ENCODE peak calls at places on chromosomes 16 and 17, in ten cellular contexts. One of them, this sample, is unnamed.

GRCh38 chr17:48630925-48631692 is 5.0 kb upstream of the HOXB9 start:
- DNase-seq in cardiac fibroblast: no peak
- DNase-seq in endothelial cell: peak; percentile 11
- DNase-seq in GM12864: no peak
- DNase-seq in PC-3: no peak
- DNase-seq in psoas muscle: no peak
- DNase-seq in neural progenitor cell: no peak
- DNase-seq in PC-9: no peak
- DNase-seq in mesothelial cell of epicardium: no peak
- DNase-seq in uterus: no peak
- DNase-seq in this sample: no peak

GRCh38 chr17:48262982-48263586 is 155.5 kb downstream of the SNX11 start:
- DNase-seq in cardiac fibroblast: peak; percentile 36
- DNase-seq in endothelial cell: no peak
- DNase-seq in GM12864: no peak
- DNase-seq in PC-3: peak; percentile 52
- DNase-seq in psoas muscle: no peak
- DNase-seq in neural progenitor cell: no peak
- DNase-seq in PC-9: no peak
- DNase-seq in mesothelial cell of epicardium: no peak
- DNase-seq in uterus: no peak
- DNase-seq in this sample: no peak

GRCh38 chr17:7136266-7136877 is 21.8 kb upstream of the ASGR2 start:
- DNase-seq in cardiac fibroblast: peak; percentile 79
- DNase-seq in endothelial cell: peak; percentile 74
- DNase-seq in GM12864: no peak
- DNase-seq in PC-3: peak; percentile 76
- DNase-seq in psoas muscle: peak; percentile 85
- DNase-seq in neural progenitor cell: peak; percentile 90
- DNase-seq in PC-9: peak; percentile 70
- DNase-seq in mesothelial cell of epicardium: peak; percentile 80
- DNase-seq in uterus: peak; percentile 68
- DNase-seq in this sample: peak; percentile 64

GRCh38 chr16:57380671-57381462 is 8.6 kb downstream of the CX3CL1 start:
- DNase-seq in cardiac fibroblast: peak; percentile 50
- DNase-seq in endothelial cell: no peak
- DNase-seq in GM12864: no peak
- DNase-seq in PC-3: peak; percentile 52
- DNase-seq in psoas muscle: no peak
- DNase-seq in neural progenitor cell: no peak
- DNase-seq in PC-9: peak; percentile 26
- DNase-seq in mesothelial cell of epicardium: no peak
- DNase-seq in uterus: no peak
- DNase-seq in this sample: no peak

GRCh38 chr16:583470-583814 is 6.4 kb upstream of the RAB40C start:
- DNase-seq in cardiac fibroblast: no peak
- DNase-seq in endothelial cell: no peak
- DNase-seq in GM12864: no peak
- DNase-seq in PC-3: no peak
- DNase-seq in psoas muscle: no peak
- DNase-seq in neural progenitor cell: no peak
- DNase-seq in PC-9: no peak
- DNase-seq in mesothelial cell of epicardium: no peak
- DNase-seq in uterus: no peak
- DNase-seq in this sample: no peak

GRCh38 chr17:73293031-73293430 is 18.8 kb downstream of the CDC42EP4 start:
- DNase-seq in cardiac fibroblast: no peak
- DNase-seq in endothelial cell: no peak
- DNase-seq in GM12864: no peak
- DNase-seq in PC-3: peak; percentile 76
- DNase-seq in psoas muscle: no peak
- DNase-seq in neural progenitor cell: no peak
- DNase-seq in PC-9: peak; percentile 78
- DNase-seq in mesothelial cell of epicardium: no peak
- DNase-seq in uterus: no peak
- DNase-seq in this sample: no peak

GRCh38 chr16:48126801-48127644 is 28.8 kb downstream of the ABCC12 start:
- DNase-seq in cardiac fibroblast: peak; percentile 88
- DNase-seq in endothelial cell: no peak
- DNase-seq in GM12864: no peak
- DNase-seq in PC-3: peak; percentile 92
- DNase-seq in psoas muscle: no peak
- DNase-seq in neural progenitor cell: no peak
- DNase-seq in PC-9: peak; percentile 68
- DNase-seq in mesothelial cell of epicardium: no peak
- DNase-seq in uterus: no peak
- DNase-seq in this sample: no peak

GRCh38 chr16:65319621-65320231 is 197.9 kb upstream of the CDH11 start:
- DNase-seq in cardiac fibroblast: no peak
- DNase-seq in endothelial cell: no peak
- DNase-seq in GM12864: no peak
- DNase-seq in PC-3: no peak
- DNase-seq in psoas muscle: no peak
- DNase-seq in neural progenitor cell: peak; percentile 18
- DNase-seq in PC-9: no peak
- DNase-seq in mesothelial cell of epicardium: no peak
- DNase-seq in uterus: no peak
- DNase-seq in this sample: no peak

GRCh38 chr17:77020973-77021372 is 119.8 kb upstream of the SEC14L1 start:
- DNase-seq in cardiac fibroblast: no peak
- DNase-seq in endothelial cell: no peak
- DNase-seq in GM12864: no peak
- DNase-seq in PC-3: no peak
- DNase-seq in psoas muscle: no peak
- DNase-seq in neural progenitor cell: no peak
- DNase-seq in PC-9: no peak
- DNase-seq in mesothelial cell of epicardium: no peak
- DNase-seq in uterus: no peak
- DNase-seq in this sample: no peak

GRCh38 chr17:55540414-55541091 is 29.3 kb upstream of the SMIM36 start:
- DNase-seq in cardiac fibroblast: peak; percentile 79
- DNase-seq in endothelial cell: no peak
- DNase-seq in GM12864: no peak
- DNase-seq in PC-3: peak; percentile 89
- DNase-seq in psoas muscle: no peak
- DNase-seq in neural progenitor cell: no peak
- DNase-seq in PC-9: no peak
- DNase-seq in mesothelial cell of epicardium: no peak
- DNase-seq in uterus: no peak
- DNase-seq in this sample: no peak

GRCh38 chr17:61426482-61427304 is 25.5 kb upstream of the TBX4 start:
- DNase-seq in cardiac fibroblast: peak; percentile 53
- DNase-seq in endothelial cell: no peak
- DNase-seq in GM12864: no peak
- DNase-seq in PC-3: peak; percentile 98
- DNase-seq in psoas muscle: no peak
- DNase-seq in neural progenitor cell: no peak
- DNase-seq in PC-9: peak; percentile 37
- DNase-seq in mesothelial cell of epicardium: no peak
- DNase-seq in uterus: no peak
- DNase-seq in this sample: no peak

GRCh38 chr17:74408262-74408661 is 23.6 kb upstream of the GPRC5C start:
- DNase-seq in cardiac fibroblast: peak; percentile 24
- DNase-seq in endothelial cell: no peak
- DNase-seq in GM12864: no peak
- DNase-seq in PC-3: peak; percentile 63
- DNase-seq in psoas muscle: peak; percentile 67
- DNase-seq in neural progenitor cell: no peak
- DNase-seq in PC-9: peak; percentile 25
- DNase-seq in mesothelial cell of epicardium: no peak
- DNase-seq in uterus: no peak
- DNase-seq in this sample: no peak
- TF ChIP-seq CTCF in cardiac fibroblast: no peak
- TF ChIP-seq CTCF in endothelial cell: no peak
- TF ChIP-seq CTCF in GM12864: peak; percentile 13
- TF ChIP-seq CTCF in PC-3: peak; percentile 50
- TF ChIP-seq CTCF in psoas muscle: no peak
- TF ChIP-seq CTCF in neural progenitor cell: no peak
- TF ChIP-seq CTCF in PC-9: peak; percentile 32
- TF ChIP-seq CTCF in mesothelial cell of epicardium: no peak
- TF ChIP-seq CTCF in uterus: no peak
- TF ChIP-seq CTCF in this sample: no peak

GRCh38 chr16:61715392-61715791 is 320.8 kb downstream of the CDH8 start:
- DNase-seq in cardiac fibroblast: no peak
- DNase-seq in endothelial cell: no peak
- DNase-seq in GM12864: no peak
- DNase-seq in PC-3: no peak
- DNase-seq in psoas muscle: no peak
- DNase-seq in neural progenitor cell: no peak
- DNase-seq in PC-9: no peak
- DNase-seq in mesothelial cell of epicardium: no peak
- DNase-seq in uterus: no peak
- DNase-seq in this sample: no peak
- TF ChIP-seq CTCF in cardiac fibroblast: no peak
- TF ChIP-seq CTCF in endothelial cell: no peak
- TF ChIP-seq CTCF in GM12864: no peak
- TF ChIP-seq CTCF in PC-3: no peak
- TF ChIP-seq CTCF in psoas muscle: no peak
- TF ChIP-seq CTCF in neural progenitor cell: no peak
- TF ChIP-seq CTCF in PC-9: no peak
- TF ChIP-seq CTCF in mesothelial cell of epicardium: no peak
- TF ChIP-seq CTCF in uterus: no peak
- TF ChIP-seq CTCF in this sample: no peak

GRCh38 chr16:53510704-53511070 is 7.7 kb upstream of the AKTIP start:
- DNase-seq in cardiac fibroblast: no peak
- DNase-seq in endothelial cell: no peak
- DNase-seq in GM12864: no peak
- DNase-seq in PC-3: no peak
- DNase-seq in psoas muscle: no peak
- DNase-seq in neural progenitor cell: no peak
- DNase-seq in PC-9: no peak
- DNase-seq in mesothelial cell of epicardium: no peak
- DNase-seq in uterus: no peak
- DNase-seq in this sample: no peak
- TF ChIP-seq CTCF in cardiac fibroblast: no peak
- TF ChIP-seq CTCF in endothelial cell: no peak
- TF ChIP-seq CTCF in GM12864: no peak
- TF ChIP-seq CTCF in PC-3: no peak
- TF ChIP-seq CTCF in psoas muscle: no peak
- TF ChIP-seq CTCF in neural progenitor cell: no peak
- TF ChIP-seq CTCF in PC-9: peak; percentile 55
- TF ChIP-seq CTCF in mesothelial cell of epicardium: no peak
- TF ChIP-seq CTCF in uterus: no peak
- TF ChIP-seq CTCF in this sample: no peak

DNA sequence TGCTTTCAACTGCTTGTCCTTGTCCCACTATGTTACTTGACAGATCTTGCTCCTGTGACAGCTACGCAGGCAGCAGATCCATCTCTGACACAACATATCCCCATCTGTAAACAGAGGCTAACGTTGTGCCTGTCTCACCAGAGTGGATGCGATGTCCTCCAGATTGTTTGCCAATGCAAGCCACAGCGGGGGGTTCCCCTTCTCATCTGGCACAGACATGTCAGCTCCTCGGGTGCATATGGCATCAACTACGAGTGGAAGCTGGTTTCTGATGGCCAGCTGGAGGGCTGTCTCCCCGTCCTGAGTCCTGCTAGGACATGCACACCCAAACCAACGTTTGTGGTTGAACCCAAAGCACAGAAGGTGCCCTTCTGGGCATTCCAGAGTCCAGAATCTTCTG is 39.0 kb downstream of the CYB5D2 start:
- DNase-seq in cardiac fibroblast: no peak
- DNase-seq in endothelial cell: no peak
- DNase-seq in GM12864: no peak
- DNase-seq in PC-3: no peak
- DNase-seq in psoas muscle: no peak
- DNase-seq in neural progenitor cell: no peak
- DNase-seq in PC-9: no peak
- DNase-seq in mesothelial cell of epicardium: no peak
- DNase-seq in uterus: no peak
- DNase-seq in this sample: no peak
- TF ChIP-seq CTCF in cardiac fibroblast: no peak
- TF ChIP-seq CTCF in endothelial cell: no peak
- TF ChIP-seq CTCF in GM12864: no peak
- TF ChIP-seq CTCF in PC-3: no peak
- TF ChIP-seq CTCF in psoas muscle: no peak
- TF ChIP-seq CTCF in neural progenitor cell: no peak
- TF ChIP-seq CTCF in PC-9: no peak
- TF ChIP-seq CTCF in mesothelial cell of epicardium: no peak
- TF ChIP-seq CTCF in uterus: no peak
- TF ChIP-seq CTCF in this sample: no peak

DNA sequence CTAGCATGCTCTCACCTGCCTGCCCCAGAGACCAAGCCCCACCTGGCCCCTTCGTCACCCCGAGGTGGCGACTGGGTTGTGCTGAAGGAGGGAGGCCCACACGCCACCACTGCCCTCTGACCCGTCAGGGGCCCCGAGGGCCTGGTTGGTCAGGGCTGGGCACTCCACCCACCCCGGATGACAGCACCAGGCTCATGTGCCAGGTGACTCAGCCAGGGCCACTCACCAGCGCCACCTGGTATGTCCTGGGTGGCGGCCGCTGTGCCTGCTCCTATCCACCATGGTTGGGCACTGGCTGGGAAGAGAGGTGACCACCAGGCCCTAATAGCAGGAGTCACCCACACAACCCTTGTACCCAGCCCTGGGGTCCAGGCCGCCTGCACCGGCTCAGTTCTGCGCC is 68.9 kb downstream of the JPH3 start:
- DNase-seq in cardiac fibroblast: no peak
- DNase-seq in endothelial cell: no peak
- DNase-seq in GM12864: no peak
- DNase-seq in PC-3: peak; percentile 28
- DNase-seq in psoas muscle: no peak
- DNase-seq in neural progenitor cell: no peak
- DNase-seq in PC-9: peak; percentile 26
- DNase-seq in mesothelial cell of epicardium: no peak
- DNase-seq in uterus: no peak
- DNase-seq in this sample: no peak
- TF ChIP-seq CTCF in cardiac fibroblast: no peak
- TF ChIP-seq CTCF in endothelial cell: no peak
- TF ChIP-seq CTCF in GM12864: no peak
- TF ChIP-seq CTCF in PC-3: peak; percentile 34
- TF ChIP-seq CTCF in psoas muscle: no peak
- TF ChIP-seq CTCF in neural progenitor cell: no peak
- TF ChIP-seq CTCF in PC-9: no peak
- TF ChIP-seq CTCF in mesothelial cell of epicardium: no peak
- TF ChIP-seq CTCF in uterus: no peak
- TF ChIP-seq CTCF in this sample: no peak

This sample was measured in progenitor cell of endocrine pancreas.